ENCODE peak calls at places on chromosomes 1 and 21, in eight cellular contexts. I is H1, X is testis, H is heart left ventricle, M is ovary, Y is body of pancreas, F is prostate gland, T is stomach. C is an unnamed sample.

GRCh38 chr1:225627304-225627947 is 25.5 kb downstream of the ENAH start:
- DNase-seq in M (no peak), H (no peak), F (no peak), X (peak; percentile 87), I (no peak), Y (peak; percentile 32), T (peak; percentile 52), C (no peak)

GRCh38 chr1:27380766-27381733 is 2.1 kb downstream of the CD164L2 start:
- DNase-seq in X (no peak), Y (no peak), M (no peak), F (no peak), H (no peak), T (no peak), I (no peak), C (peak; percentile 61)

GRCh38 chr1:111777301-111777700 is 21.6 kb downstream of the DDX20 start:
- DNase-seq in I (no peak), X (no peak), T (no peak), F (no peak), H (no peak), Y (no peak), M (no peak), C (no peak)

GRCh38 chr1:81876901-81877750 is 76.4 kb downstream of the ADGRL2 start:
- DNase-seq in T (no peak), I (no peak), M (no peak), Y (no peak), F (no peak), H (no peak), X (no peak), C (no peak)

GRCh38 chr1:52523376-52523775 is 29.5 kb downstream of the TUT4 start:
- DNase-seq in I (no peak), T (no peak), M (no peak), H (no peak), X (no peak), Y (no peak), F (no peak), C (no peak)

GRCh38 chr1:226640288-226640687 is 91.7 kb downstream of the STUM start:
- DNase-seq in M (no peak), H (no peak), X (no peak), Y (no peak), F (no peak), T (no peak), I (no peak), C (no peak)

GRCh38 chr1:217948741-217949140 is 317.6 kb downstream of the SPATA17 start:
- DNase-seq in M (no peak), Y (no peak), X (no peak), H (no peak), I (no peak), T (no peak), F (no peak), C (no peak)

GRCh38 chr1:25756210-25756609 is 43.8 kb upstream of the SELENON start:
- DNase-seq in I (no peak), F (no peak), M (no peak), Y (no peak), T (no peak), X (no peak), H (no peak), C (no peak)

GRCh38 chr1:115854005-115854404 is 13.1 kb upstream of the NHLH2 start:
- DNase-seq in H (no peak), X (no peak), T (no peak), I (no peak), Y (no peak), F (no peak), M (no peak), C (no peak)

GRCh38 chr1:187911820-187912219 is 1083.1 kb downstream of the PLA2G4A start:
- DNase-seq in I (no peak), M (no peak), X (no peak), F (no peak), H (no peak), Y (no peak), T (no peak), C (no peak)

GRCh38 chr1:229101011-229101410 is 169.9 kb upstream of the RAB4A start:
- DNase-seq in H (no peak), T (no peak), X (no peak), F (no peak), Y (no peak), M (no peak), I (no peak), C (no peak)

GRCh38 chr1:12052008-12052573 is 11.0 kb upstream of the TNFRSF8 start:
- DNase-seq in H (peak; percentile 66), I (no peak), F (no peak), M (peak; percentile 79), X (peak; percentile 34), Y (peak; percentile 34), T (no peak), C (no peak)

GRCh38 chr1:44031900-44032817 is 897 bp upstream of the SLC6A9 start:
- DNase-seq in M (no peak), T (peak; percentile 55), X (no peak), H (no peak), F (no peak), Y (peak; percentile 43), I (no peak), C (no peak)

GRCh38 chr1:200184196-200184595 is 156.7 kb downstream of the NR5A2 start:
- DNase-seq in F (peak; percentile 43), I (no peak), H (peak; percentile 75), M (no peak), X (peak; percentile 44), T (peak; percentile 86), Y (peak; percentile 92), C (peak; percentile 80)

GRCh38 chr1:117058810-117059209 is 1.3 kb upstream of the TTF2 start:
- DNase-seq in F (no peak), X (no peak), H (no peak), I (no peak), T (no peak), Y (no peak), M (no peak), C (no peak)

DNA sequence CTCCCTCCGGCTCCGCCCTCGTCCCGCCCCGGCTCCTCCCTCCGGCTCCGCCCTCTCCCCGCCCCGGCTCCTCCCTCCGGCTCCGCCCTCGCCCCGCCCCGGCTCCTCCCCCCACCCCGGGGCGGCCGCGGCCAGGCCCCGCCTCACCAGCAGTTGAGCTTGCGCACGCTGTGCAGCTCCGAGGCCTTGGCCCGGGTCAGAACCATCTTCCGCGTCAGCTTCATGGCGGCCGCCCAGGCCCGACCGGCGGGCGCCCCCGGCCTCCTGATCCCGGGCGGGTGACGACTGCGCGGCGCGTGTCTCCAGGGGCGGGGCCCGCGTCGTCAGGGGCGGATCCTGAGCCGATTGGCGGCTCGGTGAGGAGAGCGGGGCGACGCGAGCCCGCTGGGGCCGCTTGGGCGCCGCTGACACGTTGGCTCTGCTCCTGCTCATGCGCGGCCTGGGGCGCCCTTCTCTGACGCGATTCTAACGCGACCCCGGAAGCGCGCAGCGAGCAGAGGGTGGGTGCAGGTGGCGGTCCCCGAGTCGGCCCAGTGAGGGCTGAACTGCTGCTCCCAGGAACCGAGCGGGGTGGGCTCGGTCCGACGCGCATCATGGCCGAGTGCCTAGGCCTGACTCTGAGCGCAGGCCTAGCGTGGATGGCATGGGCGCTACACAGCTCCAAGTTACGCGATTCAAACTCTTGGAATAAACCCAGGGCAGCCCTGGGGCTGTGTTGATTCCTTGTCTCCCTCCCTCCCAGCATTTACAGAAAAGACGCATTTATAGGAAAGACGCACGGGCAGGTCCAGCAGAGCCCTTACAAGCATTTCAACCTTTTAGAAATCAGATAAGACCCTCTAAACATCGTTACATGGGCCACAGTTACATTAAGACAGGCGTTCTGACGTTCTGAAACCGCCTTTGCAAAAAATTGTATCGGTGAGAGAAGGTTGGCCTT is at the start of gene CFAP410:
- DNase-seq in I (peak; percentile 84), Y (peak; percentile 94), T (peak; percentile 94), H (peak; percentile 94), F (peak; percentile 87), X (peak; percentile 90), M (peak; percentile 97), C (peak; percentile 96)
- TF ChIP-seq POLR2A in I (peak; percentile 73), Y (peak; percentile 96), T (peak; percentile 86), H (peak; percentile 96), F (peak; percentile 79), X (peak; percentile 55), M (peak; percentile 92), C (peak; percentile 90)

DNA sequence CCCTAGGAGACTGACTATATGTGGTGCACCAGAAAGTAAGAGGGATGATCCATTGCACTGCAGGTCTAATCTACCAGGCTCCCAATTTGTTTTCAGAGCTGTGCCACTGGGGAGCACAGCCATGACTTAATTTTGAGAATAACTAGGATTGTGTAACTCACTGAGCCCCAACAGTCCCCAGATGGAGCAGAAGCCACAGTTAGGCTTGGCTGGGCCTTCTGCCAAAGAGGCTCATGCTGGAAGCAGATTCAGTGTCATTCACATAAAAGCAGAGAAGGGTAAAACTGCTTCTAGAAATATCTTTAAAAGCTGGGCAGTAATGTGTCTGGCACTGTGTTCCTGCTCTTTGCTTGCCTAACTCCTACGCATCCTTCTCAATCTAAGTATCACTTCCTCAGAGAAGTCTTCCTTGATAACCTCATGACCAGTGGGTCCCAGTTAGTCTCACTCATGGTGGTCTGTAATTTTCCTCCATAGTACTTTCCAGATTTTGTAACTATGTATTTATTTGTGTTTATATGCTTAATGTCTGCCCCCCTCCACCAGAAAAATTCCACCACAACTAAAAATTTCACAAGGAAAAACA is 20.3 kb downstream of the STK40 start:
- DNase-seq in H (peak; percentile 58), T (no peak), X (peak; percentile 75), I (no peak), M (no peak), F (no peak), Y (peak; percentile 45), C (no peak)
- H3K4me1 ChIP-seq in H (peaks cover 18% of the 10 kb centered on the region), T (peaks cover 11% of the 10 kb centered on the region), X (peaks cover 27% of the 10 kb centered on the region), I (peaks cover 2% of the 10 kb centered on the region), M (peaks cover 14% of the 10 kb centered on the region), F (peaks cover 6% of the 10 kb centered on the region), Y (peaks cover 27% of the 10 kb centered on the region), C (peaks cover 30% of the 10 kb centered on the region)

DNA sequence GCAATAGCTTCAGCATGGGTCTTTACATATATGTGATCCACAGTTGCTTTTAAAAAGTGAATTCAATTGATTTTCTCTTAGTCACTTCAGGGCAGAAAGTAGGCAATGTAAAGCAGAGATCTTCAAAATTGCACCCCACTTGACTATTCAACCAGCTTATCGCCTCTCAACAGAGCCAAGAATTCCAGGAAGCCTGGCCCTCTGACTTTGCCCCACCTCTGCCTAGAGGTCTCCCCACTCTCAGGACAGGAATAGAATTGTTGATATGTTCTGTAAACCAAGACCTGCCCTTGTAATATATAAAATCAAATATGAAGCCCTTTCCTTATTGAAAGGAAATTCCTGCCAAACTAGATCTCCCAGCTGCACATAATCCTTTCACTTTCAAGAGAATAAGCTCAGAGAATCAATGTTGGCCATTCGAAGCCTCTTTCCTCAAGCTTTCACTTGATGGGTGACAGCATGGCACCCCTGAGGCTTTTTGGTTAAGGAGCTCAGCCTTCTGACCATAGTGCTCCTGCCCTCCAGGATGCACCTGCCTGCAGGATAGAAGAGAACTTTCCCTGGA is 116.2 kb upstream of the DPT start:
- DNase-seq in T (peak; percentile 51), M (no peak), H (no peak), X (no peak), F (no peak), I (no peak), Y (no peak), C (no peak)
- H3K27ac ChIP-seq in T (peak overlapping the region; percentile 73), M (no peak overlapping the region), H (no peak overlapping the region), X (no peak overlapping the region), F (no peak overlapping the region), I (no peak overlapping the region), Y (no peak overlapping the region), C (no peak overlapping the region)

DNA sequence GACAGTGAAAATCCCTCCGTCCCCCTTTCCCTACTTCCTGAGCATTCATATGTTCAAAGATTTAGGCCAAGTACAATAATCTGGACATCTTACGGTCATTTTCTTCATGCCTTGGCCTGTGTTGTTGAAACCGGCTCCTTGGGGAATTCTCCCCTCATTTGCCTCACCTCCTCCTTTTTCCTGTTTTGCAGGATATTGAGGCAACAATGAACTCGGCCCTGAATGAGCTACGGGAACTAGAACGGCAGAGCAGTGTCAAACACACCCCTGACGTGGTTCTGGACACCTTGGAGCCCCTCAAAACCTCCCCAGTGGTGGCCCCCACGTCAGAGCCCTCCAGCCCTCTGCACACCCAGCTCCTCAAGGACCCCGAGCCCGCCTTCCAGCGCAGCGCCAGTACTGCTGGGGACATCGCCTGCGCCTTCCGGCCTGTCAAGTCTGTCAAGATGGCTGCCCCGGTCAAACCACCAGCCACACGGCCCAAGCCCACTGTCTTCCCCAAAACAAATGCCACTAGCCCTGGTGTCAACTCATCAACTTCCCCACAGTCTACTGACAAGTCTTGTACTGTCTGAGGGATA is 9.3 kb upstream of the IKBKE start:
- DNase-seq in F (no peak), I (no peak), Y (no peak), T (no peak), X (no peak), M (no peak), H (peak; percentile 42), C (no peak)
- TF ChIP-seq POLR2A in F (no peak), I (no peak), Y (no peak), T (no peak), X (no peak), M (no peak), H (no peak), C (no peak)

C was measured in suprapubic skin.